ENCODE peak calls at places on chromosomes 11 and 22, in ten cellular contexts. F is progenitor cell of endocrine pancreas, Z is mesothelial cell of epicardium, C is cardiac fibroblast, B is mucosa of descending colon, T is hepatocyte, E is cardiac muscle cell, U is endothelial cell, N is fibroblast of pulmonary artery, W is IMR-90. H is an unnamed sample.
A peak's percentile ranks its signal among the peaks of the same experiment; 100 is the strongest.

GRCh38 chr11:102306048-102306575 is 11.2 kb upstream of the BIRC3 start:
- DNase-seq in F (no peak), Z (no peak), C (no peak), B (peak; percentile 85), T (peak; percentile 76), E (no peak), U (no peak), N (no peak), W (no peak), H (no peak)

GRCh38 chr22:33699176-33699575 is 221.1 kb downstream of the LARGE1 start:
- DNase-seq in F (no peak), Z (no peak), C (no peak), B (no peak), T (no peak), E (no peak), U (no peak), N (no peak), W (no peak), H (no peak)

GRCh38 chr22:19820880-19821522 is 33.7 kb downstream of the GNB1L start:
- DNase-seq in F (peak; percentile 8), Z (peak; percentile 36), C (no peak), B (peak; percentile 27), T (peak; percentile 3), E (no peak), U (peak; percentile 4), N (no peak), W (no peak), H (no peak)

GRCh38 chr22:37186228-37186996 is 1.6 kb downstream of the C1QTNF6 start:
- DNase-seq in F (no peak), Z (no peak), C (peak; percentile 90), B (peak; percentile 60), T (no peak), E (peak; percentile 69), U (peak; percentile 27), N (peak; percentile 94), W (peak; percentile 88), H (no peak)

GRCh38 chr11:116879789-116880402 is 42.5 kb upstream of the APOA1 start:
- DNase-seq in F (no peak), Z (no peak), C (peak; percentile 89), B (no peak), T (peak; percentile 80), E (peak; percentile 72), U (peak; percentile 14), N (peak; percentile 88), W (peak; percentile 85), H (no peak)

GRCh38 chr11:131693756-131694155 is 323.3 kb downstream of the NTM start:
- DNase-seq in F (no peak), Z (no peak), C (no peak), B (no peak), T (no peak), E (no peak), U (no peak), N (no peak), W (no peak), H (no peak)

GRCh38 chr11:10350341-10350740 is 45.5 kb downstream of the ADM start:
- DNase-seq in F (no peak), Z (no peak), C (peak; percentile 82), B (no peak), T (no peak), E (no peak), U (no peak), N (peak; percentile 67), W (peak; percentile 86), H (no peak)

GRCh38 chr11:1453611-1454386 is 32.8 kb downstream of the MOB2 start:
- DNase-seq in F (no peak), Z (no peak), C (no peak), B (no peak), T (peak; percentile 47), E (peak; percentile 64), U (peak; percentile 37), N (no peak), W (no peak), H (no peak)

GRCh38 chr11:73405146-73405510 is 28.9 kb downstream of the RELT start:
- DNase-seq in F (no peak), Z (no peak), C (no peak), B (no peak), T (no peak), E (no peak), U (no peak), N (no peak), W (no peak), H (no peak)

GRCh38 chr11:130414107-130415088 is 14.0 kb downstream of the ADAMTS8 start:
- DNase-seq in F (no peak), Z (no peak), C (peak; percentile 27), B (no peak), T (no peak), E (no peak), U (no peak), N (no peak), W (peak; percentile 32), H (no peak)

GRCh38 chr11:117861151-117862018 is 15.1 kb downstream of the FXYD6 start:
- DNase-seq in F (no peak), Z (peak; percentile 59), C (no peak), B (no peak), T (peak; percentile 53), E (peak; percentile 84), U (no peak), N (no peak), W (no peak), H (peak; percentile 90)

GRCh38 chr11:2138436-2139117 is 612 bp downstream of the IGF2 start:
- DNase-seq in F (no peak), Z (no peak), C (no peak), B (peak; percentile 41), T (peak; percentile 55), E (no peak), U (no peak), N (no peak), W (no peak), H (no peak)

DNA sequence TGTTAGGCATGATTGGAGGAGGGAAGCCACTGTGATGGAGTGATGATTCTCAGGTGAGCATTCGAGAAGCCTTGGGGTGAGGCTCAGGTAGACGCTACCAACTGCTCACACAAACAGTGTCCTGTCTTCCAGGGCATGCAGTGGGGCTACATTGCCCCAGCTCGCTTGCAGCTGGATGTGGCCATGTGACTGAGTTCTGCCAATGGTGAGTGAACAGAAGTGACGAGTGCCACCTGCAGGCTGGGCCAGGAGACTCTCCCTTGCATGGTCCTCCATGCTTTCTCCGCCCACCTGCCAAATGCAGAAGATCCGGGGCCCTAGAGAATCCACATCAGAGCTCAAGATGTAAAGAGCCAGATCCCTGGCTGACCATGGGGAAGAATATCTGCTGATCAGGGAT is 195.9 kb downstream of the BCR start:
- DNase-seq in F (no peak), Z (no peak), C (peak; percentile 25), B (peak; percentile 46), T (peak; percentile 16), E (no peak), U (peak; percentile 50), N (peak; percentile 13), W (no peak), H (peak; percentile 71)
- TF ChIP-seq CTCF in F (peak; percentile 30), Z (no peak), C (peak; percentile 23), B (peak; percentile 21), T (peak; percentile 15), E (peak; percentile 15), U (peak; percentile 28), N (peak; percentile 17), W (peak; percentile 12), H (peak; percentile 69)

GRCh38 chr22:47034905-47035419 is 272.5 kb downstream of the TBC1D22A start:
- DNase-seq in F (no peak), Z (no peak), C (no peak), B (peak; percentile 38), T (no peak), E (no peak), U (no peak), N (no peak), W (no peak), H (peak; percentile 57)
- TF ChIP-seq CTCF in F (no peak), Z (no peak), C (no peak), B (no peak), T (no peak), E (no peak), U (no peak), N (no peak), W (no peak), H (no peak)

DNA sequence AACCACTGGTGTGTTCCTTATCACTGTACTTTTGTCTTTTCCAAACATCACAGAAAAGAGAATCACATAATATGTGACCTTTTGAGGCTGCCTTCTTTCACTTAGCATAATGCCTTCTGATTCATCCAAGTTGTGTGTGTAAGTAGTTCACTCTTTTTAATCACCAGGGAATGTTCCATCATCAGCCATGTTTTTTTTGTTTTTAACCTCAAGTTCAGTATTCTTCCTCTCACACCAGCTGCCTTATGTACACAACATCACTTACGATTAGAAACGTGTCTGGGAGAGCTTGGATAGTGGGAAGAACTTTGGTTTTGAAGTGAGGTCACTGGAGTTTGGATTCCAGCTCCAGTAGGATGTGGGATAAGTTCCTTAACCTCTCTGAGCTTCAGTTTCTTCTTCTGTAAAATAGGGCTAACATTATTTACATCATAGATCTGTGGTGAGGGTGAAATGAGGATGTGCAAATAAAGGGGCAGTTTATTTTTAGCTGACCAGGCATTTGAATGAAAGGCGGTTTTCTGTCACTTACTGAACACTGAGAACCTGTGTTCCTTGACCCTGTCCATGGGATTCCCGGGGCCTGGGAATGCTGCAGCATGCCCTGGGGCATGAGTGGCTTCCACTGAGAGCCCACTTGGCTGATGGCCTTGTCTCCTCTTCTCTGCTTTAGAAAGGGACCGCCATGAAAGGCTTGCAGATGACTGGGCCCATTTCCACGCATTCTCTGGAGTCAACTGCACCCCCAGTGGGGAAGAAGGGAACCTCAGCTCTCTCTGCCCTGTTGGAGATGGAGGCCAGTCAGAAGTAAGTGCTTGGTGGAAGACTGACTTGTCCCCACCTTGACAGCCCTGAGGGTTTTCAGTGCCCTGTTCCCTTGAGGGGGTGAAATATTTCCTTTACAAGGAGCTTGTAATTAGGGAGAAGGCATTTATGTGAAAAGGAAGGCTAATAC is 92.6 kb downstream of the DEPDC5 start:
- DNase-seq in F (no peak), Z (no peak), C (peak; percentile 46), B (no peak), T (no peak), E (no peak), U (no peak), N (peak; percentile 44), W (peak; percentile 96), H (peak; percentile 20)
- TF ChIP-seq CTCF in F (peak; percentile 36), Z (no peak), C (peak; percentile 45), B (no peak), T (peak; percentile 13), E (peak; percentile 38), U (peak; percentile 16), N (peak; percentile 32), W (peak; percentile 21), H (peak; percentile 46)

DNA sequence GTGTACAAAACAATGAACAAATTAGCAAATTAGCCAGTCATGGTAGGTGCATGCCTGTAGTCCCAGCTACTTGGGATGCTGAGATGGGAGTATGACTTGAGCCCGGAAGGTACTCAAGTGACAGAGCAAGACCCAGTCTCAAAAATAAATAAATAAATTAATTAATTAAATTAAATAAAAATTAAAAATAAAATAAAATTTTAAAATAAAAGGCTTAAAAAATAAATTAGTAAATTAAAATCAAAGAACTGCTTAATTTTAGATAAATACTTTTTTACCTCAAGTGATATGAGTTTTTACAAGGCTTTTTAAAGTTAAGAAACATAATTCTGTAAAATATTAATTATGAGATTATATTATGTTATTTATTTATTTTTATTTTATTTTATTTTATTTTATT is 50.9 kb upstream of the TSPAN18 start:
- DNase-seq in F (no peak), Z (no peak), C (no peak), B (no peak), T (no peak), E (no peak), U (no peak), N (no peak), W (no peak), H (no peak)
- TF ChIP-seq CTCF in F (no peak), Z (no peak), C (no peak), B (no peak), T (no peak), E (no peak), U (no peak), N (no peak), W (no peak), H (no peak)

H was measured in BE2C.